ENCODE peak calls at places on chromosomes 16 and 17, in seven cellular contexts. O is uterus, P is T-helper 17 cell, Q is EL, K is C1 segment of cervical spinal cord, R is coronary artery, U is GM19239. J is an unnamed sample.
A peak's percentile ranks its signal among the peaks of the same experiment; 100 is the strongest.

GRCh38 chr16:964696-965395 is 5.9 kb downstream of the LMF1 start:
- DNase-seq in K (no peak), Q (peak; percentile 58), R (no peak), U (no peak), P (peak; percentile 46), O (no peak), J (no peak)

GRCh38 chr17:28402224-28402630 is 3.8 kb downstream of the SLC46A1 start:
- DNase-seq in Q (no peak), U (no peak), P (no peak), K (no peak), R (no peak), O (no peak), J (no peak)

GRCh38 chr16:80938035-80938927 is 68.4 kb downstream of the CMC2 start:
- DNase-seq in P (no peak), U (no peak), O (peak; percentile 77), Q (peak; percentile 96), R (peak; percentile 80), K (no peak), J (peak; percentile 70)

GRCh38 chr16:81181013-81181720 is 57.3 kb upstream of the BCO1 start:
- DNase-seq in R (peak; percentile 83), P (no peak), K (no peak), U (no peak), Q (peak; percentile 99), O (peak; percentile 89), J (peak; percentile 95)

GRCh38 chr17:14793237-14793636 is 471.9 kb downstream of the PMP22 start:
- DNase-seq in U (no peak), Q (peak; percentile 80), K (no peak), P (no peak), R (no peak), O (no peak), J (no peak)

GRCh38 chr17:79350516-79350915 is 260.3 kb downstream of the RBFOX3 start:
- DNase-seq in K (no peak), Q (no peak), U (no peak), P (no peak), R (no peak), O (no peak), J (no peak)

GRCh38 chr16:48383877-48384304 is 1.3 kb downstream of the SIAH1 start:
- DNase-seq in O (no peak), R (no peak), U (no peak), P (no peak), Q (peak; percentile 27), K (no peak), J (no peak)

GRCh38 chr17:62648954-62649294 is 21.5 kb downstream of the MRC2 start:
- DNase-seq in O (no peak), P (no peak), R (no peak), Q (no peak), U (no peak), K (no peak), J (no peak)

GRCh38 chr16:4656221-4656620 is 31.6 kb downstream of the MGRN1 start:
- DNase-seq in K (no peak), P (no peak), O (no peak), Q (no peak), U (no peak), R (no peak), J (no peak)

GRCh38 chr17:16952401-16952800 is 19.5 kb downstream of the TNFRSF13B start:
- DNase-seq in K (no peak), Q (no peak), U (no peak), P (no peak), R (no peak), O (no peak), J (no peak)

GRCh38 chr17:46944931-46945330 is 22.0 kb downstream of the GOSR2 start:
- DNase-seq in K (no peak), P (no peak), U (no peak), O (no peak), Q (no peak), R (no peak), J (no peak)

GRCh38 chr16:56551796-56552738 is 12.8 kb upstream of the MT4 start:
- DNase-seq in P (no peak), Q (no peak), K (no peak), R (no peak), O (no peak), U (no peak), J (no peak)

GRCh38 chr16:89152831-89153700 is 18.5 kb upstream of the CDH15 start:
- DNase-seq in R (no peak), O (no peak), U (no peak), Q (no peak), P (no peak), K (no peak), J (no peak)

GRCh38 chr16:68257906-68258800 is 6.2 kb upstream of the SLC7A6 start:
- DNase-seq in O (no peak), P (no peak), U (no peak), Q (peak; percentile 81), K (no peak), R (no peak), J (no peak)

GRCh38 chr16:73033271-73033998 is 14.5 kb downstream of the ZFHX3 start:
- DNase-seq in P (no peak), R (no peak), U (no peak), O (no peak), K (no peak), Q (no peak), J (no peak)

GRCh38 chr17:27237890-27238289 is 56.0 kb upstream of the WSB1 start:
- DNase-seq in U (no peak), P (no peak), R (no peak), O (no peak), K (no peak), Q (no peak), J (no peak)

GRCh38 chr16:30628628-30629342 is 18.6 kb upstream of the ZNF689 start:
- DNase-seq in R (no peak), Q (peak; percentile 73), U (no peak), P (peak; percentile 72), O (peak; percentile 83), K (peak; percentile 6), J (peak; percentile 88)

GRCh38 chr17:77391668-77392375 is 251.1 kb downstream of the SEC14L1 start:
- DNase-seq in Q (peak; percentile 98), P (no peak), R (no peak), K (no peak), O (peak; percentile 73), U (no peak), J (peak; percentile 92)

GRCh38 chr17:42422958-42423712 is at the start of gene CAVIN1:
- DNase-seq in Q (peak; percentile 99), O (peak; percentile 100), R (peak; percentile 100), K (peak; percentile 22), U (no peak), P (no peak), J (peak; percentile 99)

GRCh38 chr16:3235856-3236669 is 1.1 kb upstream of the ZNF200 start:
- DNase-seq in K (no peak), P (peak; percentile 28), U (no peak), R (no peak), O (peak; percentile 35), Q (no peak), J (no peak)

GRCh38 chr16:89791278-89791995 is 25.0 kb downstream of the FANCA start:
- DNase-seq in P (no peak), R (no peak), O (no peak), U (no peak), Q (no peak), K (no peak), J (no peak)

GRCh38 chr16:14564881-14565687 is 65.0 kb downstream of the PARN start:
- DNase-seq in O (no peak), U (no peak), P (no peak), R (no peak), K (no peak), Q (peak; percentile 4), J (no peak)

GRCh38 chr16:64136314-64136713 is 985.5 kb downstream of the CDH11 start:
- DNase-seq in U (no peak), R (no peak), P (no peak), Q (no peak), O (no peak), K (no peak), J (no peak)

GRCh38 chr16:13919330-13919682 is 648 bp upstream of the ERCC4 start:
- DNase-seq in P (no peak), U (no peak), Q (no peak), K (no peak), R (no peak), O (no peak), J (no peak)

GRCh38 chr17:17351901-17352781 is 49.0 kb downstream of the NT5M start:
- DNase-seq in O (no peak), K (no peak), Q (peak; percentile 80), R (peak; percentile 74), P (no peak), U (no peak), J (no peak)

GRCh38 chr17:51797150-51797549 is 361.4 kb downstream of the CA10 start:
- DNase-seq in R (no peak), U (no peak), O (no peak), Q (no peak), P (no peak), K (no peak), J (no peak)

GRCh38 chr16:70258065-70258464 is 6.3 kb upstream of the EXOSC6 start:
- DNase-seq in Q (no peak), U (no peak), P (no peak), O (no peak), K (no peak), R (no peak), J (no peak)

GRCh38 chr16:5315914-5316313 is 218.3 kb upstream of the EEF2KMT start:
- DNase-seq in P (no peak), Q (no peak), U (no peak), K (no peak), R (no peak), O (no peak), J (no peak)

GRCh38 chr17:38602862-38603785 is 2.6 kb downstream of the SRCIN1 start:
- DNase-seq in Q (no peak), K (no peak), O (no peak), P (no peak), R (no peak), U (no peak), J (no peak)

GRCh38 chr17:30316736-30317135 is 17.1 kb downstream of the TMIGD1 start:
- DNase-seq in R (no peak), Q (no peak), K (no peak), U (no peak), P (no peak), O (no peak), J (no peak)

GRCh38 chr17:62653002-62653830 is 25.7 kb downstream of the MRC2 start:
- DNase-seq in O (peak; percentile 74), U (peak; percentile 56), K (no peak), P (peak; percentile 42), R (no peak), Q (peak; percentile 67), J (peak; percentile 62)

GRCh38 chr16:5917436-5917835 is 819.8 kb upstream of the EEF2KMT start:
- DNase-seq in P (no peak), U (no peak), Q (no peak), R (no peak), K (no peak), O (no peak), J (no peak)

GRCh38 chr17:80254396-80255241 is 6.0 kb upstream of the RNF213 start:
- DNase-seq in R (no peak), K (no peak), U (peak; percentile 65), Q (peak; percentile 96), O (no peak), P (no peak), J (no peak)

GRCh38 chr17:50686494-50687199 is 21.1 kb downstream of the ANKRD40 start:
- DNase-seq in Q (peak; percentile 86), O (peak; percentile 88), R (peak; percentile 85), U (no peak), P (no peak), K (no peak), J (peak; percentile 88)

GRCh38 chr17:63095879-63096278 is 129.8 kb downstream of the TANC2 start:
- DNase-seq in P (no peak), U (no peak), Q (no peak), O (no peak), R (no peak), K (no peak), J (no peak)

GRCh38 chr16:81610144-81610842 is 165.7 kb downstream of the CMIP start:
- DNase-seq in O (peak; percentile 83), R (peak; percentile 91), Q (peak; percentile 76), P (no peak), K (no peak), U (no peak), J (peak; percentile 89)